ENCODE peak calls at places on chromosomes 5 and 9, in five cellular contexts. D is A172, J is IMR-90, V is sciatic nerve, O is left ventricle myocardium inferior. I is an unnamed sample.
A peak's percentile ranks its signal among the peaks of the same experiment; 100 is the strongest.

GRCh38 chr5:6766558-6767191 is 53.4 kb downstream of the TENT4A start:
- DNase-seq in D (peak; percentile 98), J (peak; percentile 44), V (peak; percentile 88), O (peak; percentile 81), I (no peak)

GRCh38 chr9:137506274-137506673 is 43.9 kb downstream of the PNPLA7 start:
- DNase-seq in D (no peak), J (no peak), V (no peak), O (no peak), I (no peak)

GRCh38 chr9:90296539-90296938 is 346.1 kb downstream of the DIRAS2 start:
- DNase-seq in D (no peak), J (no peak), V (no peak), O (no peak), I (no peak)

GRCh38 chr5:94159144-94159543 is 417.7 kb upstream of the POU5F2 start:
- DNase-seq in D (no peak), J (no peak), V (no peak), O (no peak), I (no peak)

GRCh38 chr9:107989544-107989943 is 500.0 kb upstream of the KLF4 start:
- DNase-seq in D (no peak), J (peak; percentile 5), V (no peak), O (no peak), I (no peak)

GRCh38 chr5:161847896-161848510 is at the start of gene GABRA1:
- DNase-seq in D (no peak), J (no peak), V (no peak), O (no peak), I (no peak)

GRCh38 chr9:135344915-135345500 is 134.6 kb upstream of the PPP1R26 start:
- DNase-seq in D (no peak), J (no peak), V (no peak), O (no peak), I (no peak)

GRCh38 chr9:126661521-126662251 is 48.0 kb downstream of the LMX1B start:
- DNase-seq in D (peak; percentile 72), J (peak; percentile 6), V (no peak), O (no peak), I (peak; percentile 74)

GRCh38 chr5:180823938-180824629 is 21.5 kb upstream of the MGAT1 start:
- DNase-seq in D (no peak), J (no peak), V (no peak), O (no peak), I (no peak)

GRCh38 chr9:69637801-69638200 is 34.4 kb downstream of the APBA1 start:
- DNase-seq in D (peak; percentile 70), J (peak; percentile 72), V (no peak), O (no peak), I (no peak)

GRCh38 chr9:36976371-36977030 is 57.6 kb downstream of the PAX5 start:
- DNase-seq in D (peak; percentile 74), J (no peak), V (peak; percentile 37), O (no peak), I (no peak)

GRCh38 chr5:68110894-68111293 is 104.7 kb upstream of the PIK3R1 start:
- DNase-seq in D (no peak), J (no peak), V (no peak), O (no peak), I (no peak)

GRCh38 chr5:81749562-81750307 is 1.2 kb downstream of the SSBP2 start:
- DNase-seq in D (no peak), J (peak; percentile 17), V (peak; percentile 74), O (peak; percentile 27), I (no peak)

GRCh38 chr9:81417299-81417675 is 272.1 kb downstream of the TLE1 start:
- DNase-seq in D (no peak), J (no peak), V (no peak), O (no peak), I (no peak)